ENCODE peak calls at places on chromosome 15, in eight cellular contexts. Q is psoas muscle, I is tibial nerve, F is right atrium auricular region, P is esophagus squamous epithelium, L is IMR-90, U is dorsolateral prefrontal cortex, R is kidney. D is an unnamed sample.

GRCh38 chr15:31434418-31435255 is 108.0 kb downstream of the KLF13 start:
- DNase-seq in F (no peak), U (no peak), R (peak; percentile 83), Q (peak; percentile 70), L (peak; percentile 93), I (no peak), P (peak; percentile 36), D (peak; percentile 46)

GRCh38 chr15:37981781-37982180 is 47.3 kb downstream of the TMCO5A start:
- DNase-seq in Q (no peak), U (no peak), P (no peak), L (peak; percentile 55), F (no peak), I (no peak), R (no peak), D (no peak)

GRCh38 chr15:51907136-51907862 is 64.3 kb downstream of the LEO1 start:
- DNase-seq in U (no peak), I (no peak), R (no peak), Q (no peak), F (no peak), L (peak; percentile 42), P (no peak), D (no peak)

GRCh38 chr15:51079226-51079625 is 15.5 kb downstream of the TNFAIP8L3 start:
- DNase-seq in P (no peak), L (no peak), I (no peak), R (no peak), U (no peak), F (no peak), Q (no peak), D (no peak)

GRCh38 chr15:46617507-46617906 is 982.7 kb downstream of the SQOR start:
- DNase-seq in Q (no peak), P (no peak), U (no peak), L (no peak), F (no peak), I (no peak), R (no peak), D (no peak)

GRCh38 chr15:92394327-92395175 is 870 bp downstream of the ST8SIA2 start:
- DNase-seq in F (no peak), P (no peak), L (no peak), Q (no peak), I (no peak), U (no peak), R (no peak), D (no peak)

GRCh38 chr15:33315044-33315443 is 4.3 kb downstream of the RYR3 start:
- DNase-seq in U (no peak), I (no peak), L (no peak), Q (no peak), F (no peak), R (no peak), P (no peak), D (no peak)

GRCh38 chr15:67174864-67175573 is 79.4 kb downstream of the AAGAB start:
- DNase-seq in Q (no peak), U (no peak), I (no peak), L (peak; percentile 68), F (no peak), R (no peak), P (no peak), D (no peak)

GRCh38 chr15:40714144-40714543 is 19.2 kb downstream of the RAD51 start:
- DNase-seq in Q (no peak), U (no peak), F (no peak), R (no peak), L (no peak), I (no peak), P (no peak), D (no peak)

GRCh38 chr15:98812711-98813441 is 164.5 kb downstream of the IGF1R start:
- DNase-seq in U (no peak), R (no peak), L (no peak), I (no peak), P (no peak), Q (no peak), F (no peak), D (no peak)

GRCh38 chr15:88535100-88535499 is 11.4 kb downstream of the DET1 start:
- DNase-seq in P (no peak), L (peak; percentile 41), R (no peak), Q (no peak), F (no peak), U (no peak), I (no peak), D (no peak)

GRCh38 chr15:90142216-90143175 is 40.2 kb upstream of the IDH2 start:
- DNase-seq in U (no peak), Q (no peak), I (no peak), P (no peak), L (no peak), R (peak; percentile 49), F (no peak), D (no peak)

GRCh38 chr15:77519540-77519939 is 98.9 kb downstream of the HMG20A start:
- DNase-seq in F (no peak), R (no peak), L (peak; percentile 38), P (no peak), U (no peak), Q (peak; percentile 7), I (no peak), D (no peak)

GRCh38 chr15:100241572-100242479 is 99.9 kb downstream of the ADAMTS17 start:
- DNase-seq in L (no peak), U (peak; percentile 6), F (no peak), P (no peak), R (no peak), I (peak; percentile 24), Q (no peak), D (no peak)

GRCh38 chr15:48389701-48390143 is 58.5 kb downstream of the DUT start:
- DNase-seq in Q (no peak), L (peak; percentile 68), P (no peak), I (no peak), R (no peak), U (no peak), F (no peak), D (no peak)

GRCh38 chr15:39976291-39977274 is 42.7 kb downstream of the EIF2AK4 start:
- DNase-seq in P (no peak), Q (peak; percentile 76), U (peak; percentile 70), F (peak; percentile 70), R (peak; percentile 86), I (peak; percentile 35), L (peak; percentile 52), D (peak; percentile 67)

GRCh38 chr15:101684384-101684783 is 32.2 kb upstream of the TM2D3 start:
- DNase-seq in R (no peak), U (no peak), L (peak; percentile 82), F (no peak), P (no peak), Q (no peak), I (no peak), D (no peak)

GRCh38 chr15:29309139-29309538 is 39.5 kb upstream of the NSMCE3 start:
- DNase-seq in Q (no peak), R (no peak), F (no peak), P (no peak), U (no peak), I (no peak), L (no peak), D (no peak)

GRCh38 chr15:79007066-79007465 is 62.2 kb upstream of the CTSH start:
- DNase-seq in P (no peak), R (peak; percentile 36), I (no peak), Q (peak; percentile 53), F (no peak), L (peak; percentile 50), U (no peak), D (peak; percentile 24)
- TF ChIP-seq CTCF in P (peak; percentile 42), R (peak; percentile 33), I (no peak), Q (peak; percentile 45), F (no peak), L (peak; percentile 54), U (peak; percentile 28), D (peak; percentile 71)

DNA sequence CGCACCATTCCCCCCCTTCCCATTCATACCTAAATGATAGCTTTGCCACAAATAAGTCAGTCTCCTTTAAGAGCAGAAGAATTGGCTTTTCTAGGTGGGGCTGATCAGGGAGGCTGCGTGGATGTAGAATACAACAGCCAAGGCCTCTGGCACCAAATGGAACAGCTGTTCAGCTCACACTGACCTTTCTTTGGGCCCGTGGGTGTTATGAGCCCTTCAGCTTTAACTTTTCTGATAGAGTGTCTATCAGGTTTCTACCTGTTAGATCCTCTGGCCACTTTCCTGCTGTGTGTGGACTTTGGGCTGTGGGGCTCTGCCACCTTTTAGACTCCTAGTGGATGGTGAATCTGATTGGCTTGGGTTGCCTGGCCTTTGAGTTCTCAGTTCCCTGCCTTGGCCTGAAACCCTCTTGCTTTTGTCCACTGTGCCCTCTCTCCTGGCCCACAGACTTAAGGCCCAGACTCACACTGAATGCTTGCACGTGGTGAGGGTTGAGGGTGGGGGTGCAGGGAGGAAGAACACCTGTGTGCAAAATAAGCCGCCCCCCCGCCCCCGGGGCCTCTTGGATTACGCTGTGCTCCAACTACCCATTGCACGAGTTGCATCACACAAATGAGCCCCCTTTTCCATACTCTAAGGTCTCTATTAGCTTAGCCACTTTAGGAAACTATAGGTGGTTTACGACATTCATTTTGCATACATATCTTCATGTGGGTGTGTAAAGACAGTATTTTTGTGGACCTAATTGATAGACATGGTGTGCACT is 1.3 kb upstream of the RFX7 start:
- DNase-seq in R (peak; percentile 73), P (no peak), Q (no peak), I (no peak), L (no peak), U (peak; percentile 13), F (no peak), D (peak; percentile 11)
- H3K4me3 ChIP-seq in R (peak overlapping the region; percentile 87), P (peak overlapping the region; percentile 96), Q (peak overlapping the region; percentile 78), I (peak overlapping the region; percentile 45), L (no peak overlapping the region), U (peak overlapping the region; percentile 82), F (peak overlapping the region; percentile 95), D (peak overlapping the region; percentile 59)

DNA sequence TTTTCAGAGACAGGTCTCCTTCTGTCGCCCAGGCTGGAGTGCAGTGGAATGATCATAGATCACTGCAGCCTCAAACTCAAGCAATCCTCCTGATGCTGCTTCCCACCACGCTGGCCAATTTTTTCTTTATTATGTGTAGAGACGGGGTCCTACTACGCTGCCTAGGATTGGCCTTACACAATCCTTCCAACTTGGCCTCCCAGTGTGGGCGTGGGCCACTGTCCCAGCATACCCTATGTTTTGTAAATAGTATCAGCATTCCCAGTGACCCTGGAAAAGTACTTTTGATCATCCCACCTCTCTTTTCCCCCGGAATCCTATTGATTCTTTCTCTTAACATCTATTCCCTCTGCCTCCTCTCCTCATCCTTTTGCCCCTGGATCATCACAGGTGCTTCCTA is 36.9 kb downstream of the SLC28A2 start:
- DNase-seq in L (no peak), Q (no peak), P (no peak), U (no peak), R (no peak), F (no peak), I (no peak), D (no peak)
- H3K27ac ChIP-seq in L (no peak overlapping the region), Q (no peak overlapping the region), P (no peak overlapping the region), U (no peak overlapping the region), R (no peak overlapping the region), F (no peak overlapping the region), I (no peak overlapping the region), D (no peak overlapping the region)

DNA sequence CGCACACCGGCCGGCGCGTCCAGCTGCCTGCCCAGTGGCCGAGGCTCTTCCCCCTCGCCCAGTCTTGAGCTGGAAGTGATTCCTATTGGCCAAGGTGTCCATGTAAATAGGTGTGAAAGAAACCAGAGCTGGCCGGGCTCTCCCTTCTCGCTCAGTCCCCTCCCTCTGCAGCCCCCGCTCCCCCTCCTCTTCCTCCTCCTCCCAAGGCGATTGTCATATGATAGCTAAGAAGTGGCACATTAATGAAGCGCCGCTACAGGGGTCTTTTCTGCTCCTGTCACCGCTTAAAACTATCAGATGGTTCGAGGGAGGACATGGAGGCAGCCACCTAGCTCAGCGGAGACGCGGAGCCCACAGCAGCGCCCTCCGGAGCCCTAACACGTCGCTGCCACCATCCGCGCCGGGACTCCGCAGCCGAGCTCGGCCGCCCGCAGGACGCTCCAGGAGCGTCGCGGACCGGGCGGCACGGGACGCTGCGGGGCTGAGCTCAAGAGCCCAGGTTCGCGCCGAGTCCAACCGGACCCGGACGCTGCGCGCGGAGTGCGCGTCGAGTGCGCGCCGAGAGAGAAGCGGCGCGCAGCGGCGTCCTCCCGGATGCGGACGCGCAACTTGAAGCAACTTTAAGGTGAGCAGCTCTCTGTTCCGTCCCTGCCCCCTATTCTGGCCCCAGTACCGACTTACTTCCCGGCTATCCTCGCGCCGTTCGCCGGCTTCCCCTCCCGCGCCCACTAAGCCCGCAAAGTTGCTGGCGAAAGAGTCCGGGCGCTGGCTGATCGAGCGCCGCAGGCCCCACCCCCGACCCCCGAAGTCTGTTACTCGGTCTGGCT is at the start of gene FOXB1:
- DNase-seq in R (no peak), I (no peak), L (no peak), Q (no peak), P (no peak), U (no peak), F (no peak), D (no peak)
- TF ChIP-seq CTCF in R (no peak), I (no peak), L (no peak), Q (no peak), P (no peak), U (no peak), F (no peak), D (peak; percentile 8)

D was measured in heart right ventricle.